ENCODE peak calls at places on chromosomes 16 and 17, in four cellular contexts. Q, F, M and X are unnamed samples.

GRCh38 chr16:12426122-12426521 is 377.6 kb downstream of the CPPED1 start:
- DNase-seq in M (no peak), Q (peak; percentile 18), F (no peak), X (no peak)

GRCh38 chr17:14784997-14785696 is 480.0 kb downstream of the PMP22 start:
- DNase-seq in M (no peak), F (no peak), Q (no peak), X (peak; percentile 33)

GRCh38 chr17:6924121-6924676 is 71.7 kb upstream of the ALOX12 start:
- DNase-seq in F (no peak), M (no peak), Q (no peak), X (no peak)

GRCh38 chr16:23182206-23182674 is 305 bp upstream of the SCNN1G start:
- DNase-seq in M (peak; percentile 76), F (peak; percentile 4), Q (peak; percentile 61), X (peak; percentile 71)

GRCh38 chr16:6642271-6642670 is 690.4 kb upstream of the RBFOX1 start:
- DNase-seq in M (no peak), Q (no peak), F (no peak), X (no peak)

GRCh38 chr16:56212144-56212543 is 20.9 kb downstream of the GNAO1 start:
- DNase-seq in M (no peak), F (no peak), Q (no peak), X (no peak)

GRCh38 chr17:28252436-28252835 is 66.6 kb upstream of the TMEM97 start:
- DNase-seq in M (no peak), F (no peak), Q (no peak), X (peak; percentile 51)

GRCh38 chr17:17757391-17757791 is 76.1 kb downstream of the RAI1 start:
- DNase-seq in F (no peak), M (no peak), Q (no peak), X (no peak)

GRCh38 chr17:42438600-42439567 is 15.8 kb upstream of the CAVIN1 start:
- DNase-seq in Q (peak; percentile 51), F (no peak), M (no peak), X (no peak)

GRCh38 chr16:82580293-82580900 is 46.4 kb upstream of the CDH13 start:
- DNase-seq in F (no peak), M (no peak), Q (peak; percentile 7), X (peak; percentile 29)
- TF ChIP-seq CTCF in F (peak; percentile 13), M (peak; percentile 57), Q (peak; percentile 27), X (peak; percentile 63)

DNA sequence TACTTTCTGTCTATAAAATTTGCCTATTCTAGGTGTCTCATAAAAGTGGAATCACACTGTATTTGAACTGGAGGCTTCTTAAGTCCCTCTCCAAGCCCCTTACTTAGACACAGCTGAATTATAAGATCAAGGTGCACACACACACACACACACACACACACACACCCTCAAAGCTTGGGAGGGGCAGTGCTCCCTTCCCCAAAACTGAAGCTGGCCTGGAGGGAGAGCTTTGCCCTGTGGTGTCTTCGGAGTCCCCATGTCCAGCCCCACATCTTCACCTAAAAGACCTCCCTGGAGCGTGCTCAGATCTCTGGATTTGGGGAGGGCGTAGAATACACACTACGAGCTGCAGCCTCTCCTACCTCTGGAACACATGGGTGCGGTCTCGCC is 828 bp downstream of the EMP2 start:
- DNase-seq in Q (no peak), F (no peak), M (no peak), X (no peak)
- H3K27ac ChIP-seq in Q (peak overlapping the region; percentile 90), F (peak overlapping the region; percentile 39), M (peak overlapping the region; percentile 97), X (peak overlapping the region; percentile 92)

GRCh38 chr17:8803531-8804416 is 4.6 kb upstream of the MFSD6L start:
- DNase-seq in M (no peak), F (no peak), Q (no peak), X (no peak)
- TF ChIP-seq CTCF in M (peak; percentile 27), F (no peak), Q (no peak), X (no peak)

GRCh38 chr17:37719866-37720265 is 25.0 kb downstream of the HNF1B start:
- DNase-seq in M (no peak), F (no peak), Q (no peak), X (no peak)

GRCh38 chr17:37714897-37715296 is 30.0 kb downstream of the HNF1B start:
- DNase-seq in M (no peak), Q (no peak), F (no peak), X (no peak)

GRCh38 chr17:37720989-37721388 is 23.9 kb downstream of the HNF1B start:
- DNase-seq in M (no peak), F (no peak), Q (no peak), X (no peak)

GRCh38 chr17:37718383-37719048 is 26.3 kb downstream of the HNF1B start:
- DNase-seq in F (no peak), M (no peak), Q (no peak), X (no peak)

DNA sequence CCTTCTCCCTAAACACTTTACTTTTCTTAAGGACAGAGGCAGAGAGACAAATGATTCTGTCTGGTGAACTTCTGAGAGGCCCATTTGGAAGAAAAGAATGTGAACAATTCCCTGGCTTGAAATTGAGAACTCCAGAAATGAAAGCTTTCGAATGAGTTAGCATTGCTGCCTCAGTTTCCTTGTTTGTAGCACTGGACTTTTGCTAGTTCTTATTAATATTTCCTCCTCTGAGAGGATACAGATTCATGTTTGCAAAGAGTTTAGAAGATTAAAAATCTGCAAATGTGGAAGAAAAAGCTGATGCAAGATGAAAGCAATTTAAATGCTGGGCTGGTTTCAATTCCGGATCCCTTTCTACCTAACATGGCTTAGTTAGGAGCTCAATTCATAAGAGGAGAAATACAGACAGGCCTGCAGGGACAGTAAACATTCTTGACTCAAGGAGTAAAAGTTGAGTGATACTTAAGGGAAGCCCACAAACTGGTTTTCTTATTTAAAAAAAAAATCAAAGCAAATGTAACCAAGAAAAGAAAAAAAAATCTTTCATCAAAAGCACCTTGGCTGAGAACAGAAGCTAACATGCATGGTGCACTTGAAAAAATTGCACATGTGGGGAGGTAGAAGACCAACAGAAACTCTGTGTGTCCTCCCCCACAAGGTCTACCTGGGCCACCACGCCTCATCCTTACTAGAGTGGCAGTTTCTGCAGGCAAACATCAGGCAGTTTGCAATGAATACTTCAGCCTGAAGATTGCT is 27.1 kb downstream of the HNF1B start:
- DNase-seq in F (no peak), M (no peak), Q (peak; percentile 29), X (no peak)
- H3K27ac ChIP-seq in F (no peak overlapping the region), M (no peak overlapping the region), Q (no peak overlapping the region), X (no peak overlapping the region)

GRCh38 chr17:79851461-79851817 is 12.2 kb upstream of the CBX4 start:
- DNase-seq in M (no peak), Q (no peak), F (no peak), X (peak; percentile 89)

GRCh38 chr17:79848370-79848766 is 9.1 kb upstream of the CBX4 start:
- DNase-seq in F (no peak), Q (no peak), M (no peak), X (no peak)

GRCh38 chr17:79850571-79851460 is 11.6 kb upstream of the CBX4 start:
- DNase-seq in F (no peak), Q (peak; percentile 18), M (no peak), X (peak; percentile 95)

GRCh38 chr17:79847698-79848369 is 8.6 kb upstream of the CBX4 start:
- DNase-seq in Q (no peak), F (no peak), M (no peak), X (no peak)

GRCh38 chr17:79849953-79850352 is 10.7 kb upstream of the CBX4 start:
- DNase-seq in Q (no peak), M (no peak), F (no peak), X (no peak)
- TF ChIP-seq CTCF in Q (no peak), M (no peak), F (no peak), X (no peak)

GRCh38 chr17:81057079-81057730 is 22.3 kb downstream of the BAIAP2 start:
- DNase-seq in F (no peak), M (peak; percentile 48), Q (peak; percentile 59), X (peak; percentile 94)
- H3K27ac ChIP-seq in F (no peak overlapping the region), M (peak overlapping the region; percentile 77), Q (peak overlapping the region; percentile 75), X (peak overlapping the region; percentile 69)

DNA sequence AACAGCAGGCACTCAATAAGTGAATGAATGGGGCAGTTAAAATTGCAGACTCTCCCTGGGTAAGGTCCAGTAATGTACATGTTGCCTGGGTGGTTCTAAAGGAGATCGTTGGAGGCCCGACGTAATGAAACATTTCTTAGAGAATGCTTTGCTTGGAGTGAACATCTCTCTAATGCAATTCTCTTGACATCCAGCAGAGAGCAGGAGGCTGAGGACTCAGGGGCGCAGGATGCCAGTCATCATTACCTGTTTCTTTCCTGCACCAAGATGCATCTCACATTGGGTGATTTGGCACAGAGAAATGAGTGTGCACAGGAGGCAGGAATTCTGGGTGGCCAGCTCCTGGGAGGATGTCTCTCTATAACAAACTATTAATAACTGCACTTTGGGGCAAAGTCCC is 130.3 kb upstream of the RBBP6 start:
- DNase-seq in F (no peak), M (no peak), Q (no peak), X (no peak)
- TF ChIP-seq CTCF in F (no peak), M (no peak), Q (no peak), X (no peak)